ENCODE peak calls at places on chromosomes 12 and 14, in six cellular contexts. One of them, this sample, is unnamed.

GRCh38 chr12:52318241-52318990 is 2.8 kb downstream of the KRT83 start:
- DNase-seq in cardiac muscle cell: no peak
- DNase-seq in dorsolateral prefrontal cortex: no peak
- DNase-seq in A549: no peak
- DNase-seq in Peyer's patch: peak; percentile 25
- DNase-seq in mesenchymal stem cell: no peak
- DNase-seq in this sample: peak; percentile 15

GRCh38 chr12:6592087-6592486 is 15.1 kb downstream of the CHD4 start:
- DNase-seq in dorsolateral prefrontal cortex: no peak
- DNase-seq in cardiac muscle cell: no peak
- DNase-seq in Peyer's patch: no peak
- DNase-seq in mesenchymal stem cell: no peak
- DNase-seq in A549: no peak
- DNase-seq in this sample: no peak

GRCh38 chr14:95935228-95935822 is 58.7 kb downstream of the TUNAR start:
- DNase-seq in Peyer's patch: no peak
- DNase-seq in A549: no peak
- DNase-seq in mesenchymal stem cell: peak; percentile 4
- DNase-seq in dorsolateral prefrontal cortex: no peak
- DNase-seq in cardiac muscle cell: peak; percentile 83
- DNase-seq in this sample: no peak

GRCh38 chr12:104895405-104895804 is 62.7 kb downstream of the SLC41A2 start:
- DNase-seq in cardiac muscle cell: no peak
- DNase-seq in Peyer's patch: no peak
- DNase-seq in A549: no peak
- DNase-seq in dorsolateral prefrontal cortex: no peak
- DNase-seq in mesenchymal stem cell: no peak
- DNase-seq in this sample: no peak

GRCh38 chr12:60194682-60195081 is 598.9 kb downstream of the SLC16A7 start:
- DNase-seq in A549: no peak
- DNase-seq in Peyer's patch: no peak
- DNase-seq in mesenchymal stem cell: peak; percentile 35
- DNase-seq in cardiac muscle cell: no peak
- DNase-seq in dorsolateral prefrontal cortex: no peak
- DNase-seq in this sample: no peak

GRCh38 chr14:91354221-91354916 is 63.3 kb downstream of the CCDC88C start:
- DNase-seq in A549: no peak
- DNase-seq in dorsolateral prefrontal cortex: no peak
- DNase-seq in Peyer's patch: no peak
- DNase-seq in mesenchymal stem cell: no peak
- DNase-seq in cardiac muscle cell: no peak
- DNase-seq in this sample: no peak

GRCh38 chr14:54175298-54175942 is 218.8 kb upstream of the BMP4 start:
- DNase-seq in mesenchymal stem cell: peak; percentile 84
- DNase-seq in dorsolateral prefrontal cortex: no peak
- DNase-seq in cardiac muscle cell: peak; percentile 76
- DNase-seq in A549: peak; percentile 75
- DNase-seq in Peyer's patch: peak; percentile 83
- DNase-seq in this sample: no peak

GRCh38 chr12:96140110-96140509 is 54.1 kb upstream of the ELK3 start:
- DNase-seq in mesenchymal stem cell: peak; percentile 64
- DNase-seq in A549: no peak
- DNase-seq in Peyer's patch: no peak
- DNase-seq in dorsolateral prefrontal cortex: no peak
- DNase-seq in cardiac muscle cell: no peak
- DNase-seq in this sample: no peak

GRCh38 chr12:78580296-78580695 is 284.3 kb upstream of the SYT1 start:
- DNase-seq in mesenchymal stem cell: no peak
- DNase-seq in Peyer's patch: no peak
- DNase-seq in A549: no peak
- DNase-seq in dorsolateral prefrontal cortex: no peak
- DNase-seq in cardiac muscle cell: no peak
- DNase-seq in this sample: no peak

GRCh38 chr14:64755661-64756265 is 51.5 kb downstream of the PLEKHG3 start:
- DNase-seq in mesenchymal stem cell: peak; percentile 18
- DNase-seq in Peyer's patch: peak; percentile 82
- DNase-seq in cardiac muscle cell: no peak
- DNase-seq in dorsolateral prefrontal cortex: no peak
- DNase-seq in A549: no peak
- DNase-seq in this sample: no peak

GRCh38 chr12:49521391-49521790 is 17.4 kb upstream of the KCNH3 start:
- DNase-seq in A549: no peak
- DNase-seq in mesenchymal stem cell: no peak
- DNase-seq in cardiac muscle cell: no peak
- DNase-seq in Peyer's patch: no peak
- DNase-seq in dorsolateral prefrontal cortex: no peak
- DNase-seq in this sample: no peak
- H3K27ac ChIP-seq in A549: no peak overlapping the region
- H3K27ac ChIP-seq in mesenchymal stem cell: no peak overlapping the region
- H3K27ac ChIP-seq in cardiac muscle cell: no peak overlapping the region
- H3K27ac ChIP-seq in Peyer's patch: no peak overlapping the region
- H3K27ac ChIP-seq in dorsolateral prefrontal cortex: no peak overlapping the region
- H3K27ac ChIP-seq in this sample: no peak overlapping the region

GRCh38 chr14:60639677-60640076 is 9.6 kb downstream of the SIX1 start:
- DNase-seq in cardiac muscle cell: no peak
- DNase-seq in dorsolateral prefrontal cortex: no peak
- DNase-seq in A549: no peak
- DNase-seq in mesenchymal stem cell: no peak
- DNase-seq in Peyer's patch: no peak
- DNase-seq in this sample: no peak

GRCh38 chr14:60634153-60634552 is 15.1 kb downstream of the SIX1 start:
- DNase-seq in cardiac muscle cell: no peak
- DNase-seq in dorsolateral prefrontal cortex: no peak
- DNase-seq in mesenchymal stem cell: no peak
- DNase-seq in A549: no peak
- DNase-seq in Peyer's patch: no peak
- DNase-seq in this sample: no peak

GRCh38 chr14:60637138-60637489 is 12.2 kb downstream of the SIX1 start:
- DNase-seq in mesenchymal stem cell: no peak
- DNase-seq in cardiac muscle cell: no peak
- DNase-seq in dorsolateral prefrontal cortex: no peak
- DNase-seq in A549: no peak
- DNase-seq in Peyer's patch: no peak
- DNase-seq in this sample: no peak

GRCh38 chr14:60640859-60641721 is 8.2 kb downstream of the SIX1 start:
- DNase-seq in A549: no peak
- DNase-seq in cardiac muscle cell: no peak
- DNase-seq in dorsolateral prefrontal cortex: no peak
- DNase-seq in mesenchymal stem cell: no peak
- DNase-seq in Peyer's patch: no peak
- DNase-seq in this sample: no peak

DNA sequence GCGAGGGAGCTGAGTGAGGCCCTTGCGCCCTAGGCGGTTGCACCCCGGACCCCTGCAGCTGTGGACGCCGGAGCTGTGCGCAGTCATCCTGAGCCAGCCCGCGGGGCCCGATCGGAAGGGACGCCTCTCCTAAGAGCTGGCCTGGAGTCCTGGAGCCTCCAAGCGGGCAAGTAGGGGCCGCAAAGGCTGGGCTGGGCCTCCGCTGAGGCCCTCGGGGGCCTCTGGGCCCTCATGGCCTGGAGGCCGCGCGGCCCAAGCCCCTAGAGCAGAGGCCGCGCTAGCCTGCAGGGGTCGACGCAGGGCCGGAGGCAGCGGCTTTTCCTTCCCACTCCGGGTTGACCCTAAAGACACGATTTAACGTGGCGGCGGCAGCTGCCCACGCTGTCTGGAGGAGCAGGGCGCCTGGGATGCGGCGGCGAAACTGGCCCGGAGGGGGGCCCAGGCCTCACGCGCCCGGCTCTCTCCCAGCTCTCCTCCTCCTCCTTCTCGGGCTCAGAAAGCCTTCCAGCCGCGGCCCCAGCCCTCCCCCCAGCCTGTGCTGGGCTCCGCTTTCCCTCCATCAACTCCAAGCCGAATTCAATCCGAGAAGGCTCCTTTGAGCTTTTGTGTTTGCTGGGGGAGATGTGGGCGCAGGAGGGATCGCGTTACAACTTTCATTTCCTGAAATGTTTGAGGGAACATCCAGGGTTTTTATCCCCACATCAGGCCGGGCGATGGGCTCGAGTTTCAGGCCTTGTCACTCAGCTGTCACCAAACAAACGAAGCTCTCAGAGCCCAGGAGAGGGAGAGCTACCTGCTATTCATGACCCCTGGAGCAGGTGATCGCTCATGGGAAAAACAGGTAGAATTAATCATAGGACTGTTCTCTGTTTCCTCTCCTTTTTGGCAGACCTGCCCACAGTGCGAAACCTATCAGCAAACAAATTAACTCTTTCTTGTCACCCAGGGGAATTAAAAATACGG is 11.5 kb downstream of the SIX1 start:
- DNase-seq in dorsolateral prefrontal cortex: no peak
- DNase-seq in mesenchymal stem cell: no peak
- DNase-seq in cardiac muscle cell: no peak
- DNase-seq in A549: no peak
- DNase-seq in Peyer's patch: no peak
- DNase-seq in this sample: no peak
- H3K27ac ChIP-seq in dorsolateral prefrontal cortex: no peak overlapping the region
- H3K27ac ChIP-seq in mesenchymal stem cell: peak overlapping the region; percentile 3
- H3K27ac ChIP-seq in cardiac muscle cell: no peak overlapping the region
- H3K27ac ChIP-seq in A549: no peak overlapping the region
- H3K27ac ChIP-seq in Peyer's patch: no peak overlapping the region
- H3K27ac ChIP-seq in this sample: no peak overlapping the region

GRCh38 chr12:29159690-29160089 is 10.6 kb downstream of the FAR2 start:
- DNase-seq in mesenchymal stem cell: peak; percentile 43
- DNase-seq in cardiac muscle cell: no peak
- DNase-seq in dorsolateral prefrontal cortex: no peak
- DNase-seq in A549: no peak
- DNase-seq in Peyer's patch: no peak
- DNase-seq in this sample: no peak
- H3K27ac ChIP-seq in mesenchymal stem cell: no peak overlapping the region
- H3K27ac ChIP-seq in cardiac muscle cell: no peak overlapping the region
- H3K27ac ChIP-seq in dorsolateral prefrontal cortex: peak overlapping the region; percentile 39
- H3K27ac ChIP-seq in A549: no peak overlapping the region
- H3K27ac ChIP-seq in Peyer's patch: no peak overlapping the region
- H3K27ac ChIP-seq in this sample: no peak overlapping the region

GRCh38 chr14:61553730-61554641 is 141.3 kb upstream of the HIF1A start:
- DNase-seq in Peyer's patch: no peak
- DNase-seq in cardiac muscle cell: no peak
- DNase-seq in dorsolateral prefrontal cortex: no peak
- DNase-seq in A549: peak; percentile 97
- DNase-seq in mesenchymal stem cell: peak; percentile 91
- DNase-seq in this sample: peak; percentile 76
- H3K27ac ChIP-seq in Peyer's patch: peak overlapping the region; percentile 71
- H3K27ac ChIP-seq in cardiac muscle cell: no peak overlapping the region
- H3K27ac ChIP-seq in dorsolateral prefrontal cortex: no peak overlapping the region
- H3K27ac ChIP-seq in A549: peak overlapping the region; percentile 99
- H3K27ac ChIP-seq in mesenchymal stem cell: peak overlapping the region; percentile 86
- H3K27ac ChIP-seq in this sample: peak overlapping the region; percentile 84

DNA sequence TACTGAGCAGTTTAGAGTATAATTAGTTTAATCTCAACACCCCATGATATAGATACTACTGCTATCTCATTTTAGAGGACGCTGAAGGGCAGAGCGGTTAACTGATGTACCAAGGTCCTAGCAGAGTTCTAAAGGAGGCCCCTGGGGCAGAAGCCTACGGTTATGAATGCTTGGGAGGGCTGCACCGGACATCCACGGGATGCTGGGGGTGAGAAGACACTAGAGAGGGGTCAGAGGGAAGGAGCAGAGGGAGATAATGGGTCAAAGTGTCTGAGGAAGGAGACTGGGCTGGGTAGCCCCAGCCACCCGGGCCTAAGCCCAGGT is 1.6 kb upstream of the ACTR6 start:
- DNase-seq in A549: no peak
- DNase-seq in cardiac muscle cell: no peak
- DNase-seq in mesenchymal stem cell: no peak
- DNase-seq in Peyer's patch: no peak
- DNase-seq in dorsolateral prefrontal cortex: no peak
- DNase-seq in this sample: peak; percentile 38
- H3K27ac ChIP-seq in A549: peak overlapping the region; percentile 79
- H3K27ac ChIP-seq in cardiac muscle cell: no peak overlapping the region
- H3K27ac ChIP-seq in mesenchymal stem cell: no peak overlapping the region
- H3K27ac ChIP-seq in Peyer's patch: peak overlapping the region; percentile 87
- H3K27ac ChIP-seq in dorsolateral prefrontal cortex: no peak overlapping the region
- H3K27ac ChIP-seq in this sample: no peak overlapping the region

DNA sequence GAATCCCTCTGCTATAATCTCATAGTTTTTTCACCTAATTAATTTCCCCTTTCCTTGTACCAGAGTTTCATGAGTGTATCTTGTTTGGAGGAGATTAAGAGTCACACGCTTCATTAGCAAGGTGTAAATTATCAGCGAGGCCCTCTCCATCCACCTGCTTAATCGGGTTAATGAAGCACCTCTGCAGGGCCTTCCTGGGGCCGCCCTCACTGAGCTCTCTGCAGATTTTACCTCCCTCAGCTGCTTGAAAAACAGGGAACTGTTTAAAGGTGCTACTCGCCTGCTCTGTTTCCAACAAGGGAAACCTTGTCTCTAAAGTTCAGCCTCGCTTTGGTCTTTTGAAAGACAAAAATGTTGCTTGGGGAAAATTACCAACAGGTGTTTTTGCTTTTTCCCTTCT is 35.8 kb downstream of the OTX2 start:
- DNase-seq in Peyer's patch: no peak
- DNase-seq in A549: no peak
- DNase-seq in mesenchymal stem cell: no peak
- DNase-seq in dorsolateral prefrontal cortex: no peak
- DNase-seq in cardiac muscle cell: no peak
- DNase-seq in this sample: no peak
- H3K27ac ChIP-seq in Peyer's patch: no peak overlapping the region
- H3K27ac ChIP-seq in A549: no peak overlapping the region
- H3K27ac ChIP-seq in mesenchymal stem cell: no peak overlapping the region
- H3K27ac ChIP-seq in dorsolateral prefrontal cortex: no peak overlapping the region
- H3K27ac ChIP-seq in cardiac muscle cell: no peak overlapping the region
- H3K27ac ChIP-seq in this sample: no peak overlapping the region

This sample was measured in right lobe of liver.